ENCODE peak calls at places on chromosomes 13 and 19, in four cellular contexts. B, W, E and J are unnamed samples.

GRCh38 chr19:10960314-10961072 is at the start of gene SMARCA4:
- DNase-seq in B (peak; percentile 90), E (peak; percentile 97), W (peak; percentile 96), J (peak; percentile 98)

GRCh38 chr13:68304287-68304893 is 1074.3 kb upstream of the PCDH9 start:
- DNase-seq in W (no peak), E (no peak), B (peak; percentile 1), J (no peak)

GRCh38 chr19:52527954-52528326 is 472 bp downstream of the ZNF808 start:
- DNase-seq in E (no peak), B (no peak), W (peak; percentile 19), J (peak; percentile 33)

GRCh38 chr13:21333186-21333585 is 125.9 kb downstream of the ZDHHC20 start:
- DNase-seq in E (no peak), B (no peak), W (no peak), J (no peak)

GRCh38 chr13:66402546-66402945 is 827.6 kb downstream of the PCDH9 start:
- DNase-seq in E (no peak), B (no peak), W (no peak), J (no peak)

GRCh38 chr13:28586585-28587540 is 72.1 kb upstream of the POMP start:
- DNase-seq in W (no peak), B (no peak), E (no peak), J (no peak)

GRCh38 chr19:12675940-12676339 is 5.7 kb downstream of the DHPS start:
- DNase-seq in B (no peak), E (no peak), W (no peak), J (no peak)

GRCh38 chr13:110593430-110594130 is 21.8 kb upstream of the NAXD start:
- DNase-seq in E (peak; percentile 27), W (peak; percentile 33), B (peak; percentile 50), J (no peak)

GRCh38 chr19:52028780-52029123 is 573 bp upstream of the ZNF614 start:
- DNase-seq in B (no peak), E (no peak), W (no peak), J (no peak)